ENCODE peak calls at places on chromosomes 5 and 9, in eight cellular contexts. A is hepatocyte; X is lung; K is tibial artery; Z is body of pancreas; Y is stomach; D is heart right ventricle; S is effector memory CD4-positive, alpha-beta T cell. U is an unnamed sample.

GRCh38 chr5:141845371-141845821 is 32.8 kb downstream of the PCDH1 start:
- DNase-seq in A (no peak), X (no peak), K (no peak), Z (no peak), Y (no peak), D (no peak), S (no peak), U (no peak)

GRCh38 chr5:16690243-16690839 is 73.5 kb upstream of the RETREG1 start:
- DNase-seq in A (peak; percentile 67), X (no peak), K (no peak), Z (peak; percentile 47), Y (no peak), D (peak; percentile 29), S (no peak), U (peak; percentile 51)

GRCh38 chr5:124844371-124844770 is 97.9 kb upstream of the ZNF608 start:
- DNase-seq in A (no peak), X (no peak), K (no peak), Z (no peak), Y (no peak), D (no peak), S (no peak), U (no peak)

GRCh38 chr9:132733133-132733815 is 63.0 kb downstream of the GTF3C4 start:
- DNase-seq in A (no peak), X (no peak), K (no peak), Z (no peak), Y (no peak), D (no peak), S (no peak), U (no peak)

GRCh38 chr5:137328418-137328937 is 170.6 kb downstream of the SPOCK1 start:
- DNase-seq in A (no peak), X (no peak), K (no peak), Z (no peak), Y (no peak), D (no peak), S (no peak), U (no peak)

GRCh38 chr5:58622884-58623871 is 40.3 kb downstream of the RAB3C start:
- DNase-seq in A (no peak), X (no peak), K (no peak), Z (no peak), Y (no peak), D (no peak), S (no peak), U (no peak)

GRCh38 chr9:123997665-123998277 is 13.8 kb upstream of the LHX2 start:
- DNase-seq in A (no peak), X (peak; percentile 39), K (peak; percentile 69), Z (peak; percentile 48), Y (no peak), D (peak; percentile 44), S (no peak), U (peak; percentile 16)

GRCh38 chr9:27572566-27572917 is 739 bp downstream of the C9orf72 start:
- DNase-seq in A (no peak), X (peak; percentile 62), K (no peak), Z (peak; percentile 69), Y (peak; percentile 57), D (peak; percentile 51), S (peak; percentile 41), U (peak; percentile 34)

GRCh38 chr9:116269250-116269649 is 115.7 kb downstream of the PAPPA start:
- DNase-seq in A (no peak), X (no peak), K (no peak), Z (no peak), Y (no peak), D (no peak), S (no peak), U (peak; percentile 55)

GRCh38 chr5:131514316-131515275 is 120.4 kb downstream of the RAPGEF6 start:
- DNase-seq in A (no peak), X (no peak), K (no peak), Z (no peak), Y (no peak), D (peak; percentile 8), S (peak; percentile 17), U (peak; percentile 16)

GRCh38 chr9:93907551-93908199 is 47.5 kb downstream of the BARX1 start:
- DNase-seq in A (no peak), X (no peak), K (peak; percentile 58), Z (no peak), Y (no peak), D (no peak), S (no peak), U (no peak)

GRCh38 chr5:105945203-105945972 is 1725.3 kb downstream of the EFNA5 start:
- DNase-seq in A (no peak), X (no peak), K (no peak), Z (no peak), Y (no peak), D (no peak), S (no peak), U (no peak)

GRCh38 chr9:116653580-116654355 is 33.3 kb upstream of the TRIM32 start:
- DNase-seq in A (no peak), X (no peak), K (no peak), Z (no peak), Y (no peak), D (peak; percentile 28), S (no peak), U (no peak)

GRCh38 chr9:38227061-38227540 is 158.1 kb upstream of the SHB start:
- DNase-seq in A (peak; percentile 90), X (peak; percentile 72), K (no peak), Z (peak; percentile 81), Y (no peak), D (peak; percentile 26), S (peak; percentile 3), U (peak; percentile 76)

GRCh38 chr5:11046160-11046559 is 285.1 kb upstream of the DAP start:
- DNase-seq in A (no peak), X (no peak), K (no peak), Z (no peak), Y (no peak), D (no peak), S (no peak), U (peak; percentile 16)

GRCh38 chr9:37324691-37325490 is 97.6 kb upstream of the GRHPR start:
- DNase-seq in A (no peak), X (no peak), K (no peak), Z (no peak), Y (no peak), D (no peak), S (no peak), U (no peak)

GRCh38 chr5:57176350-57176857 is 2.5 kb downstream of the GPBP1 start:
- DNase-seq in A (no peak), X (no peak), K (no peak), Z (no peak), Y (no peak), D (no peak), S (no peak), U (no peak)

GRCh38 chr9:5455181-5455580 is 4.8 kb downstream of the CD274 start:
- DNase-seq in A (no peak), X (no peak), K (no peak), Z (no peak), Y (no peak), D (no peak), S (no peak), U (peak; percentile 32)

GRCh38 chr5:111930407-111930806 is 173.4 kb upstream of the NREP start:
- DNase-seq in A (no peak), X (no peak), K (no peak), Z (no peak), Y (no peak), D (no peak), S (no peak), U (no peak)

GRCh38 chr5:111929261-111929660 is 172.3 kb upstream of the NREP start:
- DNase-seq in A (no peak), X (no peak), K (no peak), Z (no peak), Y (no peak), D (no peak), S (no peak), U (no peak)

GRCh38 chr5:111929892-111930291 is 172.9 kb upstream of the NREP start:
- DNase-seq in A (peak; percentile 18), X (no peak), K (no peak), Z (peak; percentile 13), Y (no peak), D (no peak), S (no peak), U (peak; percentile 91)

GRCh38 chr5:111927191-111927590 is 170.2 kb upstream of the NREP start:
- DNase-seq in A (no peak), X (no peak), K (no peak), Z (no peak), Y (no peak), D (no peak), S (no peak), U (peak; percentile 33)

GRCh38 chr5:111928501-111928900 is 171.5 kb upstream of the NREP start:
- DNase-seq in A (no peak), X (no peak), K (no peak), Z (no peak), Y (no peak), D (no peak), S (no peak), U (no peak)
- H3K36me3 ChIP-seq in A (no peaks in the 10 kb centered on the region), X (no peaks in the 10 kb centered on the region), K (no peaks in the 10 kb centered on the region), Z (no peaks in the 10 kb centered on the region), Y (no peaks in the 10 kb centered on the region), D (no peaks in the 10 kb centered on the region), S (no peaks in the 10 kb centered on the region), U (no peaks in the 10 kb centered on the region)

DNA sequence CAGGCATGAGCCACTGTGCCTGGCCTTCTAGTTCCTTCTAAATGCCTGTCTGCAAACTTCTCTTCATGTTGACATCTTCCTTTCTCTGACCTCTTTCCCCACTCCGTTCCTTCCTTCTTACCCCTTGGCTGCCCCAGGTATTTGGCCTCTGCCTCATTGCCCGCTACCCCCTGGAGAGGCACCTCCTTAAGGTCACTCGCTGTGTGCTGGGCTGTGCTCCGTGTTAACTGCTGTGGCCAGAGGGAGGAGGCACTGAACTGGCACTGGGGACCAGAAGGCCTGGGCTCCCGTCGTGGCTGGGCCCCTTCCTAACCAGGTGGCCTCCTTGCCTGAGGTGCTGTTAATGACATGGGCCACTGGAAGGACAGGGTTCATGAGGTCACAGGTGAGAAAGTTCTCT is 39.4 kb downstream of the LAMC3 start:
- DNase-seq in A (no peak), X (no peak), K (no peak), Z (no peak), Y (no peak), D (no peak), S (no peak), U (no peak)
- H3K27me3 ChIP-seq in A (no peaks in the 10 kb centered on the region), X (no peaks in the 10 kb centered on the region), K (peaks cover 6% of the 10 kb centered on the region), Z (no peaks in the 10 kb centered on the region), Y (peaks cover 32% of the 10 kb centered on the region), D (peaks cover 14% of the 10 kb centered on the region), S (no peaks in the 10 kb centered on the region), U (peaks cover 35% of the 10 kb centered on the region)

GRCh38 chr5:68727931-68728330 is 365.9 kb upstream of the SLC30A5 start:
- DNase-seq in A (no peak), X (no peak), K (no peak), Z (no peak), Y (no peak), D (no peak), S (no peak), U (no peak)

GRCh38 chr5:68731255-68731654 is 362.6 kb upstream of the SLC30A5 start:
- DNase-seq in A (no peak), X (no peak), K (no peak), Z (no peak), Y (no peak), D (no peak), S (no peak), U (no peak)

GRCh38 chr5:68725905-68726683 is 367.7 kb upstream of the SLC30A5 start:
- DNase-seq in A (no peak), X (no peak), K (no peak), Z (no peak), Y (no peak), D (no peak), S (no peak), U (no peak)

GRCh38 chr5:68730220-68731010 is 363.4 kb upstream of the SLC30A5 start:
- DNase-seq in A (peak; percentile 62), X (no peak), K (no peak), Z (peak; percentile 50), Y (no peak), D (peak; percentile 65), S (no peak), U (peak; percentile 88)
- H3K27ac ChIP-seq in A (no peak overlapping the region), X (no peak overlapping the region), K (no peak overlapping the region), Z (no peak overlapping the region), Y (no peak overlapping the region), D (peak overlapping the region; percentile 75), S (no peak overlapping the region), U (no peak overlapping the region)

GRCh38 chr5:83540105-83540504 is 68.6 kb downstream of the VCAN start:
- DNase-seq in A (no peak), X (no peak), K (no peak), Z (no peak), Y (no peak), D (no peak), S (no peak), U (no peak)
- H3K36me3 ChIP-seq in A (peaks cover 7% of the 10 kb centered on the region), X (peaks cover 10% of the 10 kb centered on the region), K (no peaks in the 10 kb centered on the region), Z (no peaks in the 10 kb centered on the region), Y (no peaks in the 10 kb centered on the region), D (no peaks in the 10 kb centered on the region), S (no peaks in the 10 kb centered on the region), U (peaks cover 70% of the 10 kb centered on the region)